ENCODE peak calls at places on chromosome 16, in five cellular contexts. M, C, E, I and K are unnamed samples.

GRCh38 chr16:68902376-68903345 is 59.3 kb downstream of the TANGO6 start:
- DNase-seq in C (peak), E (peak), I (no peak), M (peak), K (peak)

GRCh38 chr16:19707699-19708497 is 10.1 kb downstream of the KNOP1 start:
- DNase-seq in E (no peak), M (no peak), I (no peak), C (no peak), K (no peak)

GRCh38 chr16:30927789-30928378 is 4.5 kb downstream of the FBXL19 start:
- DNase-seq in I (no peak), E (peak), M (no peak), C (peak), K (no peak)

GRCh38 chr16:8674413-8675022 is at the start of gene ABAT:
- DNase-seq in C (peak), E (peak), I (peak), M (peak), K (peak)

GRCh38 chr16:48635199-48635718 is 25.3 kb upstream of the N4BP1 start:
- DNase-seq in C (peak), E (no peak), M (no peak), I (no peak), K (no peak)

GRCh38 chr16:68251812-68252211 is 6.6 kb downstream of the PLA2G15 start:
- DNase-seq in E (no peak), I (peak), M (no peak), C (no peak), K (no peak)

GRCh38 chr16:55710466-55710865 is 54.7 kb downstream of the SLC6A2 start:
- DNase-seq in E (peak), C (no peak), I (no peak), M (no peak), K (no peak)

GRCh38 chr16:53131363-53132071 is 76.7 kb downstream of the CHD9 start:
- DNase-seq in E (no peak), M (no peak), C (peak), I (peak), K (peak)

GRCh38 chr16:56600398-56600999 is 7.9 kb upstream of the MT2A start:
- DNase-seq in I (no peak), C (peak), M (no peak), E (peak), K (peak)

GRCh38 chr16:51621610-51622009 is 470.5 kb upstream of the SALL1 start:
- DNase-seq in C (no peak), M (no peak), I (no peak), E (no peak), K (no peak)

GRCh38 chr16:57863434-57864160 is 61.3 kb upstream of the KIFC3 start:
- DNase-seq in E (peak), I (peak), C (peak), M (peak), K (no peak)

GRCh38 chr16:4664538-4665418 is 28.6 kb upstream of the NUDT16L1 start:
- DNase-seq in C (no peak), I (no peak), E (no peak), M (no peak), K (peak)

DNA sequence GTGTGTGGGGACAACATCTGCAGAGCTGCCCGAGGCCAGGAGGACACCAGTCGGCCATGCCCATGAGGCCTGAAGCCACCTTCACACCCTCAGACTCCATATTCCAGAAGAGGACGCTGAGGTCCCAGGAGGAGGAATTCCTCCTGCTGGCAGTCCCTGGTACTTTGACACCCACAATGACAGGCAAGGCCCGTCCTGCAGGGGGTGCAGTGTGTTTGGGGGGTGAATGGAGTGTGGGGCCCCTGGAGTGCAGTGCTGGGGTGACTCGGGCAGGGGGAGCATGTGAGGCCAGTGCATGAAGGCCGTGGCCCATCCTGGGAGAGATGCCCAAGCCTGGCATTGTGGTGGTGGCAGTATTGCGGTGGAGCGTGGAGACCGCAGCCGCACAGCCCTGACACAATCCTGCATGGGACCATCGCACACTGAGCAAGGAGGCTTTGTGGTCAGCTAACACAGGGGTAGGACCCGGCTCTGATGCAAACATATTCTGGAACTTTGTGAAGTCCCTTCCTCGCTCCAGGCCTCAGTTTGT is 52.2 kb downstream of the ZDHHC7 start:
- DNase-seq in I (no peak), E (no peak), C (no peak), M (no peak), K (no peak)
- TF ChIP-seq CTCF in I (no peak), E (peak), C (no peak), M (peak), K (no peak)

GRCh38 chr16:17228048-17228707 is 242.6 kb downstream of the XYLT1 start:
- DNase-seq in I (no peak), C (no peak), M (no peak), E (peak), K (no peak)

GRCh38 chr16:17225551-17225950 is 245.2 kb downstream of the XYLT1 start:
- DNase-seq in I (no peak), M (no peak), E (no peak), C (no peak), K (no peak)

GRCh38 chr16:17228708-17229055 is 242.1 kb downstream of the XYLT1 start:
- DNase-seq in C (no peak), E (no peak), I (no peak), M (no peak), K (no peak)

GRCh38 chr16:17229131-17229530 is 241.6 kb downstream of the XYLT1 start:
- DNase-seq in E (no peak), C (no peak), M (no peak), I (no peak), K (no peak)

DNA sequence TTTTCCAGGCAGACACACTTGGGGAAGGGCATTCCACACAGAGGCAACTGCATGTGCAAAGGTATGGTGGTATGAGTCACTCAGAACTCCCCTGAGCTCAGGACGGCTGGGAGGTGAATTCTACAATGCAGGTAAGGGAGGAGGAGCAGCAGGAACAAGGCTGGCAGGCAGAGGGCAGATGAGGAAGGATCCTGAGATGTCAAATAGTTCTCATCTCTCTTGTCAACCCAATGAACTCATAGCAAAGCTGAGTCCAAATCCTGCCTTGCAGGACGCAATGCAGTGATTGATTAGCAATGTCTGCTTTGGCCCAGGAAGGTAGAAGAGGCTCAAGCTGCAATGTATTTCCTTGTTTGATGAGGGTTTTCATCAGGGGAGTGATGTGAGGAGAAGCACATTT is 243.5 kb downstream of the XYLT1 start:
- DNase-seq in M (no peak), I (no peak), E (no peak), C (no peak), K (no peak)
- TF ChIP-seq CTCF in M (no peak), I (no peak), E (no peak), C (no peak), K (no peak)

DNA sequence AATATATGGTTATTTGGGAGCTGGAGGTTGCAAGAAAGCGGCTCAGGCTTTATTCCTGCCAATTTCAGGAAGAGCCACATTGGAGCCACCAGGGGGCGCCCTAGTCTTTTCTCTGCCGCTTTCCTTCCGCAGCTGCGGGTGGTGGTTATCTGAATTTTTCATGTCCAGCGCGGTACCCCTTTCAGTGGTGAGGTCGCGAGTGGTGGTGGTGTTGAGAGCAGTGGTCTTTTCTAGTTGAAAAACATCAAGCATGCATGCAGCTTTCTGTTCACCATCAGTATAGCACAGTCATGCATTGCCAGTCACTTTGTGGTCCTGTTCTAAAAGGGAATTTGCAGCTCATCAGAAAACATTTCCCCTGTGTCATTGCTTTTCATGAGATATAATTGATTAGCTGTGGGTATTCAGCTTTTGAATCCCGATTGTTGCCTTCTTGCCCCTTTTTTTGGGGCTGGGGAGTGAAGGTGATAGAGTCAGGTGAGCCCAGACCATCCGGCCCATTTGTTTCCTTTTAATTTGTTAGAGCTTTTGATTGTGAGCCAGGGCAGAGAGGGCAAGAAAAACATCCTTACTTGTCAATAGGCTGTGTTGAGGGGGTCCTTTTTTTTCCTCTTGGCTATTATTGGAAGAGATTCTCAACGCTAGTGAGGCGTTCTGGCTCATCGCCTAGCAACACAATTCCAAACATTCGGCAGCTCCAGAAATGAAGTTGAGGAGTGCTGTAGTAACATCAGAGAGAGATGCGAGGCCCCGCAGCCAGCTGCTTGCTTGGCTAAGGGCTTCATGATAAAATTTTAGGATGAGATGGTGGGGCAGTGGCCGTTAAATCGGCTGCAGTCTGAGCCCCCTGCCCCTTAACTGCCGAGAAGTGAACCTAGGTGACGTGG is 119.0 kb downstream of the SNX29 start:
- DNase-seq in I (peak), E (peak), M (peak), C (peak), K (peak)
- TF ChIP-seq CTCF in I (peak), E (peak), M (peak), C (peak), K (peak)

GRCh38 chr16:75801307-75801706 is 75.0 kb upstream of the CPHXL start:
- DNase-seq in M (no peak), E (no peak), C (no peak), I (no peak), K (no peak)
- TF ChIP-seq CTCF in M (peak), E (peak), C (no peak), I (no peak), K (no peak)

DNA sequence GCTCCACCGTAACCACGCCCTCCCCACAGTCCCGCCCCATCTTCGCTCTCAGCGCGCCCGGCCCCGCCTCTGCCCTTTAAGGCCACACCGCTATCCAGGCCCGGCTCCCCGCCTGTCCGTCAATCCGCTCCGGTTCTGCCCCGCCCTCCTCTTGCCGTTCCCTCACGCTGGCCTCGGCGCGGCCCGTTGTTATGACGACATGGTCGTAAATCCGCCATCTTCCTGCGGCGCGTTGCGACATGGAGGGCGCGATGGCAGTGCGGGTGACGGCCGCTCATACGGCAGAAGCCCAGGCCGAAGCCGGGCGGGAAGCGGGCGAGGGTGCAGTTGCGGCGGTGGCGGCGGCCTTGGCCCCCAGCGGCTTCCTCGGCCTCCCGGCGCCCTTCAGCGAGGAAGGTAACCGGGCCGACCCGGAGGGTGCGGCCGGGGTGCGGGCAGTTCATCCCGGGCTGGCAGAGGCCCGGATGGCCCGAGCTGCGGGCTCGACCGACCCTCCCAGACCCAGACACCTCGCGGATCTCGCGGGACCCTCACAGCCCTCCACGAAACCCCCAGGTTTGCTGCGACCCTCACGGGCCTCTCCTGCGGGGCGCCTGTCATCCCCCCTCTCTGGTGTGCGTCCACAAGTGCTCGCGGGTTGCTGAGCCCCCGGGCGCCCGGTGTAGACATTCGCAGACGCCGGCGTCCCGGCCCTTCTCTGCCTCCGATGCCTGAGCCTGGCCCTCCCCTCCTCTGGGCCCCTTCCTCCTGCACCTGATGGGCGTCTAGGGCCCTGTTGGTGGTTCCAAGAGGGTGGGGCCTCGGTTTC is at the start of gene E4F1:
- DNase-seq in I (peak), C (peak), E (peak), M (peak), K (peak)
- TF ChIP-seq CTCF in I (no peak), C (peak), E (no peak), M (no peak), K (no peak)

GRCh38 chr16:12271006-12271405 is 294.5 kb downstream of the SNX29 start:
- DNase-seq in I (no peak), C (no peak), M (no peak), E (peak), K (no peak)
- TF ChIP-seq CTCF in I (peak), C (peak), M (peak), E (peak), K (no peak)

DNA sequence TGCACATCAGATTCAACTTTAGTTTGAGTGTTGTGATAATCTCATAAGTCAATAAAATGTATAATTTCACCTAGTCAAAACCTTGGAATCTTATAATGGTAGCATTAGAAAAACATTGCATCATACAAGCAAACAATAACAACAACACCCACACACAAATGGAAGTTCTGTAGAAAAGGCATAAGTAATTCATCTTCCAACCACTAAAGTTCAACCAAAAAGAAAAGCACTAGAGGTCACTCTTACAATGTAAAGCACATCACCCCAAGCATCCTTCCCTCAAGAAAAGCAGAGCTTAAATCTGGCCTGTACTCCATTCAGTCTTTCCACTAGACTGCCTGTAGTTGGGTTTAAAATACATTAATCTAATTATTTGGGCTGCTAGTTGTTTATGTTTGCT is 1.8 kb downstream of the CNTNAP4 start:
- DNase-seq in M (no peak), C (no peak), E (peak), I (no peak), K (no peak)
- TF ChIP-seq CTCF in M (peak), C (no peak), E (peak), I (no peak), K (no peak)

DNA sequence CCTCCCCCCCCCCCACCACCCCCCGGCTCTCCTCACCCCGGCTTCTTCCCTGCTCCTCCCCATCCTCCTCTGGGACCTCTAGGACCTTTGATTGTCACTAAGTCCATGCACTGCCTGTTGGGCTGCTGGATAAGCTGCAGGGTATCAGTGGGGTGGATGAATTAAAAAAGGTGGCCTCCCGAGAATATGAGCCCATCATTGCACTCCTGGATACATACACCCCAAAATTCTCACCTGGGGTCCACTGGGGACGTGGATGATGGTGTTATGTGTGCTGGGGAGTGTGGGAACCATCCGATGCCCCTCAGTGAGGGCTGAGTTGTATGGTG is 88.8 kb downstream of the IRF8 start:
- DNase-seq in E (no peak), C (no peak), I (no peak), M (no peak), K (no peak)
- TF ChIP-seq CTCF in E (peak), C (no peak), I (no peak), M (no peak), K (no peak)

DNA sequence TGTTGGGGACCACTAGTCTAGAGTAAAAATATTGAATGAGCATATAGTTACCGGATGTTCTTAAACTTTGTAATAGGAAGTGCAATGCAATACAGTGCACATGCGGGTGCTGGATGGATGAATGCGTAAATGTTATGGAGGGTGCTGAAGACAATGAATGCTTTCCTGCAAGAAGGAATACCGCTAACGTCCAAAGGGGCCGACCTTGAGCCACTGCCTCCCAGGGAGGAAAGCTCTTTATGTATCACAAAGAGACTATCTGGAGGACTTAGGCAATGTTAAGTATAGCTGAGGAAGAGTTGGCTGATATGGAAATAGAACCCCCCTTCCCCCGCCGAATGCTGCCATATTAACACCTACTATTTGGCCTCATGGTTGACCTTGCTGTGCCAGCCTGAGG is 27.5 kb upstream of the SHCBP1 start:
- DNase-seq in E (no peak), M (no peak), I (no peak), C (no peak), K (no peak)
- TF ChIP-seq CTCF in E (peak), M (peak), I (no peak), C (no peak), K (no peak)